ENCODE peak calls at places on chromosomes 6 and 20, in five cellular contexts. W, V, I, T and Q are unnamed samples.

GRCh38 chr6:38906582-38906981 is 142.0 kb upstream of the GLP1R start:
- DNase-seq in I (no peak), W (no peak), T (no peak), V (no peak), Q (no peak)

GRCh38 chr6:156167289-156168076 is 609.7 kb upstream of the ARID1B start:
- DNase-seq in I (no peak), W (no peak), T (no peak), V (peak; percentile 3), Q (no peak)

GRCh38 chr6:159217595-159218275 is 48.5 kb downstream of the FNDC1 start:
- DNase-seq in T (peak; percentile 82), W (peak; percentile 40), V (peak; percentile 65), I (no peak), Q (peak; percentile 86)

GRCh38 chr6:32154514-32155161 is 697 bp downstream of the PPT2 start:
- DNase-seq in V (peak; percentile 58), I (no peak), T (peak; percentile 84), W (peak; percentile 48), Q (peak; percentile 89)

GRCh38 chr20:36408219-36408618 is 102.1 kb downstream of the DLGAP4 start:
- DNase-seq in V (peak; percentile 9), T (peak; percentile 49), I (no peak), W (no peak), Q (no peak)

GRCh38 chr6:168418151-168418551 is 22.8 kb upstream of the SMOC2 start:
- DNase-seq in W (no peak), T (no peak), I (no peak), V (no peak), Q (no peak)

GRCh38 chr6:70369332-70369950 is 43.9 kb upstream of the FAM135A start:
- DNase-seq in T (peak; percentile 73), I (peak; percentile 37), V (peak; percentile 61), W (peak; percentile 21), Q (peak; percentile 52)

GRCh38 chr20:10179574-10180298 is 38.9 kb upstream of the SNAP25 start:
- DNase-seq in I (no peak), V (no peak), W (no peak), T (peak; percentile 53), Q (peak; percentile 26)

GRCh38 chr6:143245656-143246055 is 185.0 kb downstream of the AIG1 start:
- DNase-seq in T (no peak), W (no peak), I (no peak), V (no peak), Q (no peak)

GRCh38 chr6:167898673-167899311 is 72.1 kb downstream of the AFDN start:
- DNase-seq in V (peak; percentile 59), W (peak; percentile 39), I (no peak), T (peak; percentile 24), Q (no peak)

GRCh38 chr6:163352966-163353365 is 61.6 kb upstream of the QKI start:
- DNase-seq in I (no peak), V (no peak), T (no peak), W (no peak), Q (no peak)

GRCh38 chr20:49833483-49833882 is 20.9 kb downstream of the SLC9A8 start:
- DNase-seq in T (peak; percentile 92), V (no peak), I (no peak), W (no peak), Q (no peak)

GRCh38 chr20:46083531-46084061 is 6.2 kb downstream of the NCOA5 start:
- DNase-seq in I (no peak), W (no peak), V (no peak), T (no peak), Q (no peak)

GRCh38 chr6:165987483-165988305 is 180.0 kb downstream of the TBXT start:
- DNase-seq in V (peak; percentile 69), W (peak; percentile 86), T (peak; percentile 85), I (no peak), Q (peak; percentile 85)

GRCh38 chr6:12590901-12591300 is 125.7 kb upstream of the PHACTR1 start:
- DNase-seq in W (no peak), T (no peak), I (no peak), V (peak; percentile 78), Q (no peak)

GRCh38 chr6:151036869-151037680 is 171.6 kb downstream of the MTHFD1L start:
- DNase-seq in V (no peak), T (no peak), W (peak; percentile 69), I (no peak), Q (no peak)

GRCh38 chr20:46070215-46070910 is 19.4 kb downstream of the NCOA5 start:
- DNase-seq in V (peak; percentile 66), I (no peak), T (no peak), W (peak; percentile 85), Q (no peak)

GRCh38 chr6:63572733-63573139 is 456 bp downstream of the LOC128125822 start:
- DNase-seq in T (peak; percentile 64), I (no peak), W (no peak), V (peak; percentile 6), Q (peak; percentile 46)

GRCh38 chr20:25408170-25408547 is 686 bp downstream of the GINS1 start:
- DNase-seq in T (no peak), I (no peak), W (no peak), V (no peak), Q (peak; percentile 15)

GRCh38 chr6:28737750-28738395 is 185.9 kb downstream of the TRIM27 start:
- DNase-seq in I (no peak), W (no peak), V (no peak), T (peak; percentile 55), Q (no peak)

GRCh38 chr6:159966981-159967380 is 1.9 kb upstream of the IGF2R start:
- DNase-seq in T (no peak), V (peak; percentile 36), I (no peak), W (no peak), Q (no peak)

GRCh38 chr6:32519117-32519909 is 10.8 kb downstream of the HLA-DRB5 start:
- DNase-seq in T (no peak), W (no peak), I (no peak), V (no peak), Q (no peak)

GRCh38 chr6:133236898-133237297 is 4.3 kb upstream of the EYA4 start:
- DNase-seq in I (no peak), T (no peak), V (peak; percentile 9), W (peak; percentile 27), Q (no peak)

GRCh38 chr6:15476631-15477380 is 186.0 kb downstream of the DTNBP1 start:
- DNase-seq in W (peak; percentile 72), T (no peak), V (peak; percentile 23), I (no peak), Q (no peak)

GRCh38 chr6:144482142-144482541 is 197.0 kb downstream of the UTRN start:
- DNase-seq in I (peak; percentile 27), V (peak; percentile 83), W (peak; percentile 56), T (peak; percentile 70), Q (peak; percentile 60)

GRCh38 chr6:34657037-34657306 is 39.6 kb downstream of the ILRUN start:
- DNase-seq in I (no peak), T (no peak), V (peak; percentile 83), W (peak; percentile 76), Q (no peak)

GRCh38 chr6:168274046-168274952 is 45.3 kb downstream of the DACT2 start:
- DNase-seq in V (no peak), W (no peak), I (no peak), T (no peak), Q (peak; percentile 73)

GRCh38 chr20:31968299-31969126 is 562 bp downstream of the XKR7 start:
- DNase-seq in W (peak; percentile 19), I (peak; percentile 86), V (peak; percentile 38), T (peak; percentile 96), Q (peak; percentile 99)

GRCh38 chr6:136249336-136249735 is 775 bp downstream of the MTFR2 start:
- DNase-seq in V (no peak), T (peak; percentile 44), I (no peak), W (no peak), Q (no peak)

GRCh38 chr20:14142171-14142570 is 146.9 kb downstream of the MACROD2 start:
- DNase-seq in W (peak; percentile 26), V (peak; percentile 45), T (peak; percentile 85), I (no peak), Q (peak; percentile 53)

GRCh38 chr6:148242180-148242579 is 100.5 kb upstream of the SASH1 start:
- DNase-seq in T (no peak), V (peak; percentile 52), W (no peak), I (no peak), Q (no peak)

GRCh38 chr6:118867181-118867580 is 26.8 kb upstream of the ASF1A start:
- DNase-seq in I (no peak), W (peak; percentile 25), V (no peak), T (no peak), Q (no peak)

GRCh38 chr6:118860880-118861279 is 33.1 kb upstream of the ASF1A start:
- DNase-seq in W (no peak), T (no peak), I (no peak), V (no peak), Q (peak; percentile 10)

GRCh38 chr6:118860363-118860762 is 33.6 kb upstream of the ASF1A start:
- DNase-seq in T (no peak), I (no peak), V (no peak), W (no peak), Q (no peak)

GRCh38 chr6:118862443-118862842 is 31.5 kb upstream of the ASF1A start:
- DNase-seq in T (no peak), V (no peak), I (no peak), W (no peak), Q (no peak)

GRCh38 chr6:118864330-118865166 is 29.4 kb upstream of the ASF1A start:
- DNase-seq in W (peak; percentile 12), T (no peak), V (no peak), I (no peak), Q (no peak)
- H3K4me3 ChIP-seq in W (no peak overlapping the region), T (no peak overlapping the region), V (no peak overlapping the region), I (peak overlapping the region; percentile 15), Q (no peak overlapping the region)

DNA sequence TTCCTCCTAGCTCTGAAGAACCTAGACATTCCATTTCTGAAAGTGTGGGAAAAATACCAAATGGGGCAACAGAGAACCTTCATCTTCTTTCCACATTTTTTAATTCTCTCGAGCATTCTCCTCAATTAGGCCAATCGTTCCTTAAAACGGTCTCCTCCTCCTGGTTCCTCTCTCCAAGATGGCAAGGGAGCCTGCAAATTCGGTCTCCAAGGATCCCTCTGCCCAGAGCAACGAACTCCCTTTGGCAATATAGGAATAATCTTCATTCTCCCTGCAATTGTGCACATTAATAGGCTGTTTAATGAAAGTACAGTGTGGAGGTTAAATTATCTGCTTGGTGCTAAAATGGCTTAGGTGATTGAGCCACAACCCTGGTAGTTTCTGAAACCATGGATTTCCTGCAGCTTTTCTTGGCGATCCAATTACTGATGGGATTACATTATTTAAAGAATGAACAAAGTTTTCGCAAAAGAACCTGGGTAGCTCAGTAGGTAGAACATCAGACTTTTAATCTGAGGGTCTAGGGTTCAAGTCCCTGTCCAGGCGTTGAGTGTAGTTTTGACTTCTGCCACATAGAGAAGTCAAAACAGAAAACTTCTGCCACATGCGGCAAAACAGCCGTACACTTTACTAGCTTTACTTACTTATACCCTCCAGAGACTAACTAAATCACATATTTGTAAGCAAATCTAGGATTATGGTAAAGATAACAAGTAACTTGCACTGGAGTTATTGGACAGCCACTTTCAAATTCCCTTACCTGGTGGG is 102.9 kb upstream of the ZNF184 start:
- DNase-seq in W (peak; percentile 1), T (no peak), I (no peak), V (no peak), Q (peak; percentile 53)
- H3K4me3 ChIP-seq in W (no peak overlapping the region), T (no peak overlapping the region), I (no peak overlapping the region), V (no peak overlapping the region), Q (peak overlapping the region; percentile 14)

GRCh38 chr6:27157461-27158315 is 89.8 kb upstream of the PRSS16 start:
- DNase-seq in T (peak; percentile 79), I (no peak), W (peak; percentile 56), V (peak; percentile 66), Q (no peak)
- H3K4me3 ChIP-seq in T (peak overlapping the region; percentile 55), I (peak overlapping the region; percentile 76), W (peak overlapping the region; percentile 66), V (peak overlapping the region; percentile 59), Q (peak overlapping the region; percentile 54)

DNA sequence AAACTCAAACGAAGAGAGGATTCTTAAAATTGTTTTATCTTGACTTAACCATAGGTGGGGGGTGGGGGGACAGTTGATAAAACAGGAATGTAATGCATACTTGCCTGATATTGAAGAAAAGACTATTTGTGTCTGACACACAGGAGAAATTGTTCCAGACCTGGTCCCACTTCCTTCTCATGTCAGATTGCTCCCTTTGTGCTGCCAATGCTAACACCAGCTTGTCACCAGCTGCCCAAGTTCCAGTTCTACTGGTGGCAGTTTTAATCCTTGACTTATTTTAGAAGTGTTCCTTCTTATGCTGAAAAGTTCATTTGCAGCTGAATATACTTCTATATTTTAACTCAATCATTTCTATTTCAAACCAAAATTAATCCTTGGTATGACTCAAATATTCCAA is 127.3 kb downstream of the GMDS start:
- DNase-seq in V (no peak), I (no peak), W (no peak), T (no peak), Q (no peak)
- H3K4me3 ChIP-seq in V (no peak overlapping the region), I (no peak overlapping the region), W (no peak overlapping the region), T (no peak overlapping the region), Q (no peak overlapping the region)